ENCODE peak calls at places on chromosomes 6 and 20, in seven cellular contexts. One of them, this sample, is unnamed.

GRCh38 chr6:75882734-75883133 is 133.7 kb downstream of the MYO6 start:
- DNase-seq in NCI-H524: no peak
- DNase-seq in renal cortical epithelial cell: peak; percentile 40
- DNase-seq in activated CD4-positive, alpha-beta T cell treated with anti-CD3 and anti-CD28 coated beads, Interleukin-2, amount 50 U/mL, for 1 hour: no peak
- DNase-seq in stimulated activated CD4-positive, alpha-beta T cell treated with anti-CD3 and anti-CD28 coated beads, Interleukin-15, amount 100 ng/mL, for 24 hours: no peak
- DNase-seq in H9: no peak
- DNase-seq in natural killer cell: no peak
- DNase-seq in this sample: no peak

GRCh38 chr6:38517005-38517404 is 122.7 kb downstream of the BTBD9 start:
- DNase-seq in NCI-H524: no peak
- DNase-seq in renal cortical epithelial cell: peak; percentile 47
- DNase-seq in activated CD4-positive, alpha-beta T cell treated with anti-CD3 and anti-CD28 coated beads, Interleukin-2, amount 50 U/mL, for 1 hour: no peak
- DNase-seq in stimulated activated CD4-positive, alpha-beta T cell treated with anti-CD3 and anti-CD28 coated beads, Interleukin-15, amount 100 ng/mL, for 24 hours: no peak
- DNase-seq in H9: no peak
- DNase-seq in natural killer cell: no peak
- DNase-seq in this sample: no peak

GRCh38 chr6:106273087-106273486 is 52.5 kb downstream of the ATG5 start:
- DNase-seq in NCI-H524: no peak
- DNase-seq in renal cortical epithelial cell: no peak
- DNase-seq in activated CD4-positive, alpha-beta T cell treated with anti-CD3 and anti-CD28 coated beads, Interleukin-2, amount 50 U/mL, for 1 hour: no peak
- DNase-seq in stimulated activated CD4-positive, alpha-beta T cell treated with anti-CD3 and anti-CD28 coated beads, Interleukin-15, amount 100 ng/mL, for 24 hours: no peak
- DNase-seq in H9: no peak
- DNase-seq in natural killer cell: no peak
- DNase-seq in this sample: peak; percentile 66

GRCh38 chr6:164838068-164838615 is 471.3 kb downstream of the C6orf118 start:
- DNase-seq in NCI-H524: no peak
- DNase-seq in renal cortical epithelial cell: no peak
- DNase-seq in activated CD4-positive, alpha-beta T cell treated with anti-CD3 and anti-CD28 coated beads, Interleukin-2, amount 50 U/mL, for 1 hour: no peak
- DNase-seq in stimulated activated CD4-positive, alpha-beta T cell treated with anti-CD3 and anti-CD28 coated beads, Interleukin-15, amount 100 ng/mL, for 24 hours: no peak
- DNase-seq in H9: no peak
- DNase-seq in natural killer cell: no peak
- DNase-seq in this sample: peak; percentile 18

GRCh38 chr20:32485770-32486248 is 99.3 kb downstream of the NOL4L start:
- DNase-seq in NCI-H524: no peak
- DNase-seq in renal cortical epithelial cell: no peak
- DNase-seq in activated CD4-positive, alpha-beta T cell treated with anti-CD3 and anti-CD28 coated beads, Interleukin-2, amount 50 U/mL, for 1 hour: no peak
- DNase-seq in stimulated activated CD4-positive, alpha-beta T cell treated with anti-CD3 and anti-CD28 coated beads, Interleukin-15, amount 100 ng/mL, for 24 hours: no peak
- DNase-seq in H9: no peak
- DNase-seq in natural killer cell: no peak
- DNase-seq in this sample: no peak

GRCh38 chr6:52104979-52105378 is 17.6 kb upstream of the PKHD1 start:
- DNase-seq in NCI-H524: no peak
- DNase-seq in renal cortical epithelial cell: peak; percentile 48
- DNase-seq in activated CD4-positive, alpha-beta T cell treated with anti-CD3 and anti-CD28 coated beads, Interleukin-2, amount 50 U/mL, for 1 hour: no peak
- DNase-seq in stimulated activated CD4-positive, alpha-beta T cell treated with anti-CD3 and anti-CD28 coated beads, Interleukin-15, amount 100 ng/mL, for 24 hours: no peak
- DNase-seq in H9: no peak
- DNase-seq in natural killer cell: no peak
- DNase-seq in this sample: no peak

GRCh38 chr6:131867744-131868143 is 59.9 kb downstream of the ENPP1 start:
- DNase-seq in NCI-H524: no peak
- DNase-seq in renal cortical epithelial cell: no peak
- DNase-seq in activated CD4-positive, alpha-beta T cell treated with anti-CD3 and anti-CD28 coated beads, Interleukin-2, amount 50 U/mL, for 1 hour: no peak
- DNase-seq in stimulated activated CD4-positive, alpha-beta T cell treated with anti-CD3 and anti-CD28 coated beads, Interleukin-15, amount 100 ng/mL, for 24 hours: no peak
- DNase-seq in H9: no peak
- DNase-seq in natural killer cell: no peak
- DNase-seq in this sample: no peak

GRCh38 chr6:91449539-91449938 is 862.7 kb upstream of the MAP3K7 start:
- DNase-seq in NCI-H524: no peak
- DNase-seq in renal cortical epithelial cell: no peak
- DNase-seq in activated CD4-positive, alpha-beta T cell treated with anti-CD3 and anti-CD28 coated beads, Interleukin-2, amount 50 U/mL, for 1 hour: no peak
- DNase-seq in stimulated activated CD4-positive, alpha-beta T cell treated with anti-CD3 and anti-CD28 coated beads, Interleukin-15, amount 100 ng/mL, for 24 hours: no peak
- DNase-seq in H9: no peak
- DNase-seq in natural killer cell: no peak
- DNase-seq in this sample: no peak

GRCh38 chr6:20198764-20199174 is 13.5 kb downstream of the MBOAT1 start:
- DNase-seq in NCI-H524: peak; percentile 2
- DNase-seq in renal cortical epithelial cell: no peak
- DNase-seq in activated CD4-positive, alpha-beta T cell treated with anti-CD3 and anti-CD28 coated beads, Interleukin-2, amount 50 U/mL, for 1 hour: no peak
- DNase-seq in stimulated activated CD4-positive, alpha-beta T cell treated with anti-CD3 and anti-CD28 coated beads, Interleukin-15, amount 100 ng/mL, for 24 hours: no peak
- DNase-seq in H9: no peak
- DNase-seq in natural killer cell: no peak
- DNase-seq in this sample: no peak

GRCh38 chr6:161318456-161318855 is 44.6 kb upstream of the AGPAT4 start:
- DNase-seq in NCI-H524: no peak
- DNase-seq in renal cortical epithelial cell: no peak
- DNase-seq in activated CD4-positive, alpha-beta T cell treated with anti-CD3 and anti-CD28 coated beads, Interleukin-2, amount 50 U/mL, for 1 hour: no peak
- DNase-seq in stimulated activated CD4-positive, alpha-beta T cell treated with anti-CD3 and anti-CD28 coated beads, Interleukin-15, amount 100 ng/mL, for 24 hours: no peak
- DNase-seq in H9: no peak
- DNase-seq in natural killer cell: no peak
- DNase-seq in this sample: no peak

GRCh38 chr6:44161997-44162338 is 3.3 kb downstream of the CAPN11 start:
- DNase-seq in NCI-H524: no peak
- DNase-seq in renal cortical epithelial cell: no peak
- DNase-seq in activated CD4-positive, alpha-beta T cell treated with anti-CD3 and anti-CD28 coated beads, Interleukin-2, amount 50 U/mL, for 1 hour: no peak
- DNase-seq in stimulated activated CD4-positive, alpha-beta T cell treated with anti-CD3 and anti-CD28 coated beads, Interleukin-15, amount 100 ng/mL, for 24 hours: no peak
- DNase-seq in H9: no peak
- DNase-seq in natural killer cell: no peak
- DNase-seq in this sample: no peak

GRCh38 chr6:118509009-118509617 is 39.0 kb upstream of the PLN start:
- DNase-seq in NCI-H524: no peak
- DNase-seq in renal cortical epithelial cell: peak; percentile 13
- DNase-seq in activated CD4-positive, alpha-beta T cell treated with anti-CD3 and anti-CD28 coated beads, Interleukin-2, amount 50 U/mL, for 1 hour: no peak
- DNase-seq in stimulated activated CD4-positive, alpha-beta T cell treated with anti-CD3 and anti-CD28 coated beads, Interleukin-15, amount 100 ng/mL, for 24 hours: peak; percentile 9
- DNase-seq in H9: no peak
- DNase-seq in natural killer cell: no peak
- DNase-seq in this sample: no peak

GRCh38 chr20:32199006-32199405 is 8.5 kb downstream of the PLAGL2 start:
- DNase-seq in NCI-H524: no peak
- DNase-seq in renal cortical epithelial cell: no peak
- DNase-seq in activated CD4-positive, alpha-beta T cell treated with anti-CD3 and anti-CD28 coated beads, Interleukin-2, amount 50 U/mL, for 1 hour: no peak
- DNase-seq in stimulated activated CD4-positive, alpha-beta T cell treated with anti-CD3 and anti-CD28 coated beads, Interleukin-15, amount 100 ng/mL, for 24 hours: no peak
- DNase-seq in H9: no peak
- DNase-seq in natural killer cell: no peak
- DNase-seq in this sample: no peak

GRCh38 chr6:34953084-34954025 is 64.3 kb downstream of the ANKS1A start:
- DNase-seq in NCI-H524: no peak
- DNase-seq in renal cortical epithelial cell: peak; percentile 91
- DNase-seq in activated CD4-positive, alpha-beta T cell treated with anti-CD3 and anti-CD28 coated beads, Interleukin-2, amount 50 U/mL, for 1 hour: no peak
- DNase-seq in stimulated activated CD4-positive, alpha-beta T cell treated with anti-CD3 and anti-CD28 coated beads, Interleukin-15, amount 100 ng/mL, for 24 hours: no peak
- DNase-seq in H9: no peak
- DNase-seq in natural killer cell: no peak
- DNase-seq in this sample: no peak

GRCh38 chr20:31505903-31506302 is 8.3 kb upstream of the HM13 start:
- DNase-seq in NCI-H524: no peak
- DNase-seq in renal cortical epithelial cell: no peak
- DNase-seq in activated CD4-positive, alpha-beta T cell treated with anti-CD3 and anti-CD28 coated beads, Interleukin-2, amount 50 U/mL, for 1 hour: no peak
- DNase-seq in stimulated activated CD4-positive, alpha-beta T cell treated with anti-CD3 and anti-CD28 coated beads, Interleukin-15, amount 100 ng/mL, for 24 hours: no peak
- DNase-seq in H9: no peak
- DNase-seq in natural killer cell: no peak
- DNase-seq in this sample: no peak

GRCh38 chr6:111950661-111951426 is 77.6 kb upstream of the FYN start:
- DNase-seq in NCI-H524: no peak
- DNase-seq in renal cortical epithelial cell: peak; percentile 80
- DNase-seq in activated CD4-positive, alpha-beta T cell treated with anti-CD3 and anti-CD28 coated beads, Interleukin-2, amount 50 U/mL, for 1 hour: no peak
- DNase-seq in stimulated activated CD4-positive, alpha-beta T cell treated with anti-CD3 and anti-CD28 coated beads, Interleukin-15, amount 100 ng/mL, for 24 hours: no peak
- DNase-seq in H9: no peak
- DNase-seq in natural killer cell: no peak
- DNase-seq in this sample: no peak

GRCh38 chr20:8043687-8044278 is 24.2 kb upstream of the TMX4 start:
- DNase-seq in NCI-H524: no peak
- DNase-seq in renal cortical epithelial cell: peak; percentile 67
- DNase-seq in activated CD4-positive, alpha-beta T cell treated with anti-CD3 and anti-CD28 coated beads, Interleukin-2, amount 50 U/mL, for 1 hour: no peak
- DNase-seq in stimulated activated CD4-positive, alpha-beta T cell treated with anti-CD3 and anti-CD28 coated beads, Interleukin-15, amount 100 ng/mL, for 24 hours: peak; percentile 13
- DNase-seq in H9: no peak
- DNase-seq in natural killer cell: no peak
- DNase-seq in this sample: peak; percentile 71

GRCh38 chr6:25174678-25175077 is 104.5 kb upstream of the CARMIL1 start:
- DNase-seq in NCI-H524: no peak
- DNase-seq in renal cortical epithelial cell: no peak
- DNase-seq in activated CD4-positive, alpha-beta T cell treated with anti-CD3 and anti-CD28 coated beads, Interleukin-2, amount 50 U/mL, for 1 hour: no peak
- DNase-seq in stimulated activated CD4-positive, alpha-beta T cell treated with anti-CD3 and anti-CD28 coated beads, Interleukin-15, amount 100 ng/mL, for 24 hours: no peak
- DNase-seq in H9: no peak
- DNase-seq in natural killer cell: no peak
- DNase-seq in this sample: no peak

GRCh38 chr20:46051556-46052323 is 22.7 kb downstream of the SLC12A5 start:
- DNase-seq in NCI-H524: peak; percentile 21
- DNase-seq in renal cortical epithelial cell: no peak
- DNase-seq in activated CD4-positive, alpha-beta T cell treated with anti-CD3 and anti-CD28 coated beads, Interleukin-2, amount 50 U/mL, for 1 hour: no peak
- DNase-seq in stimulated activated CD4-positive, alpha-beta T cell treated with anti-CD3 and anti-CD28 coated beads, Interleukin-15, amount 100 ng/mL, for 24 hours: no peak
- DNase-seq in H9: no peak
- DNase-seq in natural killer cell: no peak
- DNase-seq in this sample: no peak

GRCh38 chr6:22447862-22448261 is 121.5 kb upstream of the HDGFL1 start:
- DNase-seq in NCI-H524: peak; percentile 83
- DNase-seq in renal cortical epithelial cell: no peak
- DNase-seq in activated CD4-positive, alpha-beta T cell treated with anti-CD3 and anti-CD28 coated beads, Interleukin-2, amount 50 U/mL, for 1 hour: no peak
- DNase-seq in stimulated activated CD4-positive, alpha-beta T cell treated with anti-CD3 and anti-CD28 coated beads, Interleukin-15, amount 100 ng/mL, for 24 hours: no peak
- DNase-seq in H9: no peak
- DNase-seq in natural killer cell: no peak
- DNase-seq in this sample: no peak

GRCh38 chr6:79170915-79171314 is 63.6 kb downstream of the HMGN3 start:
- DNase-seq in NCI-H524: no peak
- DNase-seq in renal cortical epithelial cell: peak; percentile 88
- DNase-seq in activated CD4-positive, alpha-beta T cell treated with anti-CD3 and anti-CD28 coated beads, Interleukin-2, amount 50 U/mL, for 1 hour: no peak
- DNase-seq in stimulated activated CD4-positive, alpha-beta T cell treated with anti-CD3 and anti-CD28 coated beads, Interleukin-15, amount 100 ng/mL, for 24 hours: no peak
- DNase-seq in H9: no peak
- DNase-seq in natural killer cell: no peak
- DNase-seq in this sample: no peak

GRCh38 chr6:31163922-31164321 is 5.5 kb downstream of the TCF19 start:
- DNase-seq in NCI-H524: no peak
- DNase-seq in renal cortical epithelial cell: peak; percentile 89
- DNase-seq in activated CD4-positive, alpha-beta T cell treated with anti-CD3 and anti-CD28 coated beads, Interleukin-2, amount 50 U/mL, for 1 hour: no peak
- DNase-seq in stimulated activated CD4-positive, alpha-beta T cell treated with anti-CD3 and anti-CD28 coated beads, Interleukin-15, amount 100 ng/mL, for 24 hours: no peak
- DNase-seq in H9: no peak
- DNase-seq in natural killer cell: no peak
- DNase-seq in this sample: no peak

GRCh38 chr6:167703781-167704180 is 122.9 kb upstream of the AFDN start:
- DNase-seq in NCI-H524: no peak
- DNase-seq in renal cortical epithelial cell: no peak
- DNase-seq in activated CD4-positive, alpha-beta T cell treated with anti-CD3 and anti-CD28 coated beads, Interleukin-2, amount 50 U/mL, for 1 hour: no peak
- DNase-seq in stimulated activated CD4-positive, alpha-beta T cell treated with anti-CD3 and anti-CD28 coated beads, Interleukin-15, amount 100 ng/mL, for 24 hours: peak; percentile 14
- DNase-seq in H9: peak; percentile 20
- DNase-seq in natural killer cell: no peak
- DNase-seq in this sample: no peak

GRCh38 chr6:137882225-137882961 is 15.3 kb downstream of the TNFAIP3 start:
- DNase-seq in NCI-H524: no peak
- DNase-seq in renal cortical epithelial cell: no peak
- DNase-seq in activated CD4-positive, alpha-beta T cell treated with anti-CD3 and anti-CD28 coated beads, Interleukin-2, amount 50 U/mL, for 1 hour: peak; percentile 38
- DNase-seq in stimulated activated CD4-positive, alpha-beta T cell treated with anti-CD3 and anti-CD28 coated beads, Interleukin-15, amount 100 ng/mL, for 24 hours: no peak
- DNase-seq in H9: no peak
- DNase-seq in natural killer cell: no peak
- DNase-seq in this sample: no peak

GRCh38 chr20:63640086-63640485 is 13.1 kb downstream of the STMN3 start:
- DNase-seq in NCI-H524: no peak
- DNase-seq in renal cortical epithelial cell: no peak
- DNase-seq in activated CD4-positive, alpha-beta T cell treated with anti-CD3 and anti-CD28 coated beads, Interleukin-2, amount 50 U/mL, for 1 hour: no peak
- DNase-seq in stimulated activated CD4-positive, alpha-beta T cell treated with anti-CD3 and anti-CD28 coated beads, Interleukin-15, amount 100 ng/mL, for 24 hours: no peak
- DNase-seq in H9: no peak
- DNase-seq in natural killer cell: no peak
- DNase-seq in this sample: no peak

GRCh38 chr6:19444481-19444880 is 392.7 kb upstream of the ID4 start:
- DNase-seq in NCI-H524: no peak
- DNase-seq in renal cortical epithelial cell: peak; percentile 72
- DNase-seq in activated CD4-positive, alpha-beta T cell treated with anti-CD3 and anti-CD28 coated beads, Interleukin-2, amount 50 U/mL, for 1 hour: no peak
- DNase-seq in stimulated activated CD4-positive, alpha-beta T cell treated with anti-CD3 and anti-CD28 coated beads, Interleukin-15, amount 100 ng/mL, for 24 hours: no peak
- DNase-seq in H9: no peak
- DNase-seq in natural killer cell: no peak
- DNase-seq in this sample: no peak

GRCh38 chr20:57435498-57436222 is 44.5 kb downstream of the RBM38 start:
- DNase-seq in NCI-H524: peak; percentile 62
- DNase-seq in renal cortical epithelial cell: peak; percentile 28
- DNase-seq in activated CD4-positive, alpha-beta T cell treated with anti-CD3 and anti-CD28 coated beads, Interleukin-2, amount 50 U/mL, for 1 hour: peak; percentile 47
- DNase-seq in stimulated activated CD4-positive, alpha-beta T cell treated with anti-CD3 and anti-CD28 coated beads, Interleukin-15, amount 100 ng/mL, for 24 hours: peak; percentile 51
- DNase-seq in H9: peak; percentile 62
- DNase-seq in natural killer cell: peak; percentile 34
- DNase-seq in this sample: peak; percentile 55

GRCh38 chr20:48878849-48879248 is 42.7 kb upstream of the ARFGEF2 start:
- DNase-seq in NCI-H524: no peak
- DNase-seq in renal cortical epithelial cell: no peak
- DNase-seq in activated CD4-positive, alpha-beta T cell treated with anti-CD3 and anti-CD28 coated beads, Interleukin-2, amount 50 U/mL, for 1 hour: no peak
- DNase-seq in stimulated activated CD4-positive, alpha-beta T cell treated with anti-CD3 and anti-CD28 coated beads, Interleukin-15, amount 100 ng/mL, for 24 hours: no peak
- DNase-seq in H9: no peak
- DNase-seq in natural killer cell: no peak
- DNase-seq in this sample: no peak

GRCh38 chr6:121436966-121437756 is 1.7 kb downstream of the GJA1 start:
- DNase-seq in NCI-H524: peak; percentile 28
- DNase-seq in renal cortical epithelial cell: no peak
- DNase-seq in activated CD4-positive, alpha-beta T cell treated with anti-CD3 and anti-CD28 coated beads, Interleukin-2, amount 50 U/mL, for 1 hour: no peak
- DNase-seq in stimulated activated CD4-positive, alpha-beta T cell treated with anti-CD3 and anti-CD28 coated beads, Interleukin-15, amount 100 ng/mL, for 24 hours: peak; percentile 36
- DNase-seq in H9: no peak
- DNase-seq in natural killer cell: no peak
- DNase-seq in this sample: peak; percentile 23

GRCh38 chr6:168206681-168207274 is 112.8 kb downstream of the DACT2 start:
- DNase-seq in NCI-H524: no peak
- DNase-seq in renal cortical epithelial cell: peak; percentile 79
- DNase-seq in activated CD4-positive, alpha-beta T cell treated with anti-CD3 and anti-CD28 coated beads, Interleukin-2, amount 50 U/mL, for 1 hour: no peak
- DNase-seq in stimulated activated CD4-positive, alpha-beta T cell treated with anti-CD3 and anti-CD28 coated beads, Interleukin-15, amount 100 ng/mL, for 24 hours: no peak
- DNase-seq in H9: no peak
- DNase-seq in natural killer cell: no peak
- DNase-seq in this sample: no peak

GRCh38 chr6:5486214-5486613 is 224.9 kb downstream of the FARS2 start:
- DNase-seq in NCI-H524: no peak
- DNase-seq in renal cortical epithelial cell: no peak
- DNase-seq in activated CD4-positive, alpha-beta T cell treated with anti-CD3 and anti-CD28 coated beads, Interleukin-2, amount 50 U/mL, for 1 hour: no peak
- DNase-seq in stimulated activated CD4-positive, alpha-beta T cell treated with anti-CD3 and anti-CD28 coated beads, Interleukin-15, amount 100 ng/mL, for 24 hours: no peak
- DNase-seq in H9: no peak
- DNase-seq in natural killer cell: no peak
- DNase-seq in this sample: no peak

GRCh38 chr6:45148711-45149341 is 179.3 kb upstream of the RUNX2 start:
- DNase-seq in NCI-H524: no peak
- DNase-seq in renal cortical epithelial cell: peak; percentile 18
- DNase-seq in activated CD4-positive, alpha-beta T cell treated with anti-CD3 and anti-CD28 coated beads, Interleukin-2, amount 50 U/mL, for 1 hour: no peak
- DNase-seq in stimulated activated CD4-positive, alpha-beta T cell treated with anti-CD3 and anti-CD28 coated beads, Interleukin-15, amount 100 ng/mL, for 24 hours: no peak
- DNase-seq in H9: no peak
- DNase-seq in natural killer cell: no peak
- DNase-seq in this sample: no peak

GRCh38 chr6:24631671-24632070 is 14.3 kb downstream of the KIAA0319 start:
- DNase-seq in NCI-H524: no peak
- DNase-seq in renal cortical epithelial cell: no peak
- DNase-seq in activated CD4-positive, alpha-beta T cell treated with anti-CD3 and anti-CD28 coated beads, Interleukin-2, amount 50 U/mL, for 1 hour: no peak
- DNase-seq in stimulated activated CD4-positive, alpha-beta T cell treated with anti-CD3 and anti-CD28 coated beads, Interleukin-15, amount 100 ng/mL, for 24 hours: no peak
- DNase-seq in H9: no peak
- DNase-seq in natural killer cell: no peak
- DNase-seq in this sample: no peak

GRCh38 chr20:36756482-36756881 is 10.6 kb upstream of the NDRG3 start:
- DNase-seq in NCI-H524: no peak
- DNase-seq in renal cortical epithelial cell: no peak
- DNase-seq in activated CD4-positive, alpha-beta T cell treated with anti-CD3 and anti-CD28 coated beads, Interleukin-2, amount 50 U/mL, for 1 hour: no peak
- DNase-seq in stimulated activated CD4-positive, alpha-beta T cell treated with anti-CD3 and anti-CD28 coated beads, Interleukin-15, amount 100 ng/mL, for 24 hours: no peak
- DNase-seq in H9: no peak
- DNase-seq in natural killer cell: no peak
- DNase-seq in this sample: no peak

GRCh38 chr6:36350681-36351091 is 14.0 kb upstream of the BNIP5 start:
- DNase-seq in NCI-H524: no peak
- DNase-seq in renal cortical epithelial cell: peak; percentile 77
- DNase-seq in activated CD4-positive, alpha-beta T cell treated with anti-CD3 and anti-CD28 coated beads, Interleukin-2, amount 50 U/mL, for 1 hour: no peak
- DNase-seq in stimulated activated CD4-positive, alpha-beta T cell treated with anti-CD3 and anti-CD28 coated beads, Interleukin-15, amount 100 ng/mL, for 24 hours: no peak
- DNase-seq in H9: no peak
- DNase-seq in natural killer cell: no peak
- DNase-seq in this sample: no peak

GRCh38 chr6:32439708-32440214 is at the start of gene HLA-DRA:
- DNase-seq in NCI-H524: no peak
- DNase-seq in renal cortical epithelial cell: peak; percentile 67
- DNase-seq in activated CD4-positive, alpha-beta T cell treated with anti-CD3 and anti-CD28 coated beads, Interleukin-2, amount 50 U/mL, for 1 hour: peak; percentile 4
- DNase-seq in stimulated activated CD4-positive, alpha-beta T cell treated with anti-CD3 and anti-CD28 coated beads, Interleukin-15, amount 100 ng/mL, for 24 hours: no peak
- DNase-seq in H9: peak; percentile 30
- DNase-seq in natural killer cell: no peak
- DNase-seq in this sample: peak; percentile 85

GRCh38 chr6:169289671-169290408 is 36.2 kb upstream of the THBS2 start:
- DNase-seq in NCI-H524: no peak
- DNase-seq in renal cortical epithelial cell: no peak
- DNase-seq in activated CD4-positive, alpha-beta T cell treated with anti-CD3 and anti-CD28 coated beads, Interleukin-2, amount 50 U/mL, for 1 hour: no peak
- DNase-seq in stimulated activated CD4-positive, alpha-beta T cell treated with anti-CD3 and anti-CD28 coated beads, Interleukin-15, amount 100 ng/mL, for 24 hours: no peak
- DNase-seq in H9: no peak
- DNase-seq in natural killer cell: no peak
- DNase-seq in this sample: no peak